ENCODE peak calls at places on chromosomes 3 and 15, in ten cellular contexts. Q is stimulated activated CD8-positive, alpha-beta memory T cell treated with anti-CD3 and anti-CD28 coated beads, Interleukin-4, amount 100 ng/mL, for 48 hours; Y is nephron progenitor cell; B is ecto neural progenitor cell; V is fibroblast of mammary gland; T is activated naive CD4-positive, alpha-beta T cell; H is GM03348; X is stimulated activated CD4-positive, alpha-beta T cell treated with anti-CD3 and anti-CD28 coated beads, Interleukin-2, amount 100 ng/mL, for 48 hours; U is T-helper 22 cell; R is pulmonary artery endothelial cell. C is an unnamed sample.

GRCh38 chr15:90495067-90495466 is 34.7 kb upstream of the CRTC3 start:
- DNase-seq in Y (no peak), X (no peak), U (no peak), B (no peak), Q (no peak), V (peak), T (no peak), R (no peak), H (no peak), C (no peak)

GRCh38 chr3:157956850-157957249 is 149.4 kb downstream of the SHOX2 start:
- DNase-seq in T (no peak), V (no peak), H (no peak), X (no peak), Q (no peak), U (no peak), B (no peak), Y (no peak), R (no peak), C (no peak)

GRCh38 chr3:65246561-65246960 is 558.8 kb upstream of the ADAMTS9 start:
- DNase-seq in X (no peak), Q (no peak), T (no peak), H (no peak), B (no peak), R (no peak), V (no peak), U (no peak), Y (no peak), C (no peak)

GRCh38 chr3:24259901-24260512 is 234.6 kb downstream of the THRB start:
- DNase-seq in X (no peak), T (no peak), V (peak), U (no peak), Q (no peak), Y (no peak), R (no peak), H (peak), B (no peak), C (peak)

GRCh38 chr3:172023915-172024314 is 15.5 kb upstream of the FNDC3B start:
- DNase-seq in H (no peak), V (no peak), T (no peak), B (no peak), Q (no peak), U (no peak), Y (no peak), X (no peak), R (no peak), C (no peak)

GRCh38 chr3:158718490-158719170 is 13.6 kb downstream of the RARRES1 start:
- DNase-seq in R (peak), B (no peak), U (no peak), Y (no peak), X (no peak), T (no peak), H (peak), Q (no peak), V (peak), C (peak)

GRCh38 chr15:86620636-86621349 is 541.1 kb downstream of the AGBL1 start:
- DNase-seq in V (no peak), U (no peak), T (no peak), Y (no peak), R (no peak), X (no peak), B (no peak), Q (no peak), H (no peak), C (no peak)

GRCh38 chr3:183895296-183895695 is 10.6 kb upstream of the PARL start:
- DNase-seq in B (no peak), Y (peak), V (peak), U (no peak), T (no peak), X (no peak), Q (peak), H (peak), R (no peak), C (peak)

GRCh38 chr15:64792282-64792681 is 16.9 kb upstream of the RBPMS2 start:
- DNase-seq in Q (no peak), Y (no peak), B (no peak), X (no peak), V (peak), R (no peak), T (no peak), H (no peak), U (no peak), C (no peak)

GRCh38 chr3:174208161-174208560 is 651.0 kb upstream of the NAALADL2 start:
- DNase-seq in Q (no peak), X (no peak), R (no peak), H (no peak), U (no peak), B (no peak), T (no peak), V (no peak), Y (no peak), C (no peak)

GRCh38 chr3:42498791-42499477 is 3.5 kb upstream of the VIPR1 start:
- DNase-seq in Y (no peak), T (no peak), R (no peak), U (no peak), H (no peak), V (no peak), B (peak), Q (peak), X (no peak), C (no peak)

GRCh38 chr3:194112120-194113106 is 23.5 kb upstream of the HES1 start:
- DNase-seq in Y (peak), T (no peak), U (no peak), B (no peak), H (no peak), Q (no peak), X (no peak), V (no peak), R (no peak), C (no peak)

GRCh38 chr3:132284756-132285619 is 32.2 kb upstream of the ACP3 start:
- DNase-seq in U (no peak), H (no peak), R (no peak), Q (no peak), T (no peak), B (no peak), X (no peak), Y (no peak), V (no peak), C (no peak)

GRCh38 chr3:9809239-9809614 is 835 bp upstream of the TTLL3 start:
- DNase-seq in V (no peak), U (no peak), X (no peak), Q (peak), R (no peak), T (no peak), Y (no peak), H (no peak), B (no peak), C (no peak)

GRCh38 chr3:52471371-52472238 is 16.2 kb downstream of the NISCH start:
- DNase-seq in B (peak), V (peak), U (no peak), Q (peak), T (no peak), Y (peak), H (peak), R (no peak), X (peak), C (peak)

GRCh38 chr3:9409981-9410849 is 12.8 kb downstream of the SETD5 start:
- DNase-seq in B (no peak), Y (no peak), R (no peak), V (no peak), H (no peak), T (no peak), X (no peak), U (no peak), Q (no peak), C (no peak)

GRCh38 chr15:32994810-32995424 is 199.6 kb downstream of the FMN1 start:
- DNase-seq in T (no peak), Q (no peak), H (peak), Y (no peak), B (no peak), V (peak), R (peak), X (no peak), U (no peak), C (peak)

GRCh38 chr15:59657635-59658125 is 365 bp upstream of the GTF2A2 start:
- DNase-seq in X (no peak), Y (peak), B (no peak), H (no peak), R (no peak), U (no peak), T (no peak), V (no peak), Q (no peak), C (no peak)

GRCh38 chr3:71172951-71173350 is 410.6 kb downstream of the FOXP1 start:
- DNase-seq in U (no peak), Q (no peak), B (no peak), V (peak), T (no peak), Y (no peak), H (peak), X (no peak), R (no peak), C (peak)

GRCh38 chr15:74277245-74277644 is 41.1 kb downstream of the CCDC33 start:
- DNase-seq in X (no peak), V (no peak), B (no peak), Q (no peak), R (no peak), T (no peak), Y (no peak), U (no peak), H (no peak), C (no peak)

GRCh38 chr15:67303490-67304363 is 49.1 kb downstream of the IQCH start:
- DNase-seq in B (no peak), U (no peak), X (no peak), R (no peak), V (peak), T (no peak), Y (no peak), Q (no peak), H (peak), C (peak)

C was measured in brain microvascular endothelial cell.